ENCODE peak calls at places on chromosome 13, in eight cellular contexts. C is HCT116; N is mesendoderm; K is tibial nerve; B is tibial artery; U is A549; G is heart left ventricle; L is CD4-positive, CD25-positive, alpha-beta regulatory T cell. I is an unnamed sample. For H3K4me1, the result is how much of the 10 kb centered on the place peaks cover.

GRCh38 chr13:77701305-77701704 is 3.8 kb downstream of the SLAIN1 start:
- DNase-seq in G (no peak), K (no peak), N (no peak), C (no peak), L (no peak), U (no peak), B (no peak), I (no peak)

GRCh38 chr13:31476266-31476665 is 263.1 kb upstream of the RXFP2 start:
- DNase-seq in G (no peak), B (no peak), N (peak), U (no peak), K (no peak), L (no peak), C (no peak), I (no peak)

GRCh38 chr13:46389985-46390384 is 2.9 kb upstream of the RUBCNL start:
- DNase-seq in B (no peak), N (no peak), C (no peak), L (no peak), K (no peak), G (peak), U (no peak), I (peak)

GRCh38 chr13:44806841-44807240 is 182.4 kb downstream of the NUFIP1 start:
- DNase-seq in C (no peak), B (no peak), U (no peak), K (no peak), G (no peak), L (no peak), N (no peak), I (no peak)

GRCh38 chr13:21894091-21894490 is 223.2 kb downstream of the FGF9 start:
- DNase-seq in B (no peak), C (no peak), L (no peak), G (no peak), U (no peak), N (no peak), K (no peak), I (no peak)

GRCh38 chr13:114097893-114098688 is 34.3 kb downstream of the RASA3 start:
- DNase-seq in K (no peak), U (no peak), C (no peak), N (no peak), B (peak), G (peak), L (no peak), I (peak)

GRCh38 chr13:86397640-86398039 is 598.4 kb upstream of the SLITRK6 start:
- DNase-seq in L (no peak), K (no peak), U (no peak), B (no peak), N (no peak), C (no peak), G (no peak), I (no peak)

GRCh38 chr13:41224113-41225110 is 30.0 kb upstream of the KBTBD7 start:
- DNase-seq in U (no peak), C (no peak), K (no peak), N (no peak), B (no peak), L (no peak), G (no peak), I (no peak)

GRCh38 chr13:44972956-44973581 is 16.2 kb downstream of the NUFIP1 start:
- DNase-seq in N (peak), U (peak), B (no peak), K (no peak), G (no peak), L (no peak), C (peak), I (no peak)

GRCh38 chr13:91482427-91482826 is 84.0 kb downstream of the GPC5 start:
- DNase-seq in N (peak), K (no peak), G (no peak), B (no peak), C (no peak), L (no peak), U (no peak), I (no peak)

GRCh38 chr13:84896128-84896527 is 903.1 kb downstream of the SLITRK6 start:
- DNase-seq in U (peak), L (no peak), K (no peak), B (no peak), N (peak), C (peak), G (no peak), I (peak)

GRCh38 chr13:42924290-42924803 is 67.7 kb downstream of the EPSTI1 start:
- DNase-seq in C (no peak), G (no peak), N (no peak), U (no peak), B (no peak), L (no peak), K (no peak), I (no peak)

GRCh38 chr13:41973247-41973741 is 12.4 kb upstream of the VWA8 start:
- DNase-seq in K (no peak), B (no peak), U (no peak), N (peak), L (no peak), C (no peak), G (peak), I (peak)

GRCh38 chr13:72530471-72530870 is 197.0 kb downstream of the MZT1 start:
- DNase-seq in K (no peak), C (no peak), U (no peak), B (no peak), N (no peak), G (no peak), L (no peak), I (no peak)

GRCh38 chr13:21511841-21512240 is 52.7 kb upstream of the ZDHHC20 start:
- DNase-seq in L (no peak), N (no peak), K (no peak), U (no peak), C (no peak), G (no peak), B (no peak), I (no peak)

GRCh38 chr13:109000207-109000606 is 370.8 kb downstream of the MYO16 start:
- DNase-seq in K (no peak), U (no peak), G (no peak), L (no peak), C (no peak), B (no peak), N (no peak), I (no peak)

GRCh38 chr13:100957741-100958140 is 283.1 kb upstream of the TMTC4 start:
- DNase-seq in B (no peak), G (no peak), U (no peak), N (no peak), K (no peak), L (no peak), C (no peak), I (no peak)

GRCh38 chr13:102901056-102901455 is 55.2 kb downstream of the ERCC5 start:
- DNase-seq in U (no peak), B (no peak), C (no peak), G (no peak), K (no peak), L (no peak), N (no peak), I (no peak)

GRCh38 chr13:113561417-113562084 is 23.0 kb upstream of the TFDP1 start:
- DNase-seq in G (no peak), N (no peak), C (no peak), U (no peak), L (no peak), K (no peak), B (no peak), I (no peak)

GRCh38 chr13:104769520-104769919 is 1703.3 kb upstream of the SLC10A2 start:
- DNase-seq in L (no peak), N (no peak), C (no peak), U (no peak), B (no peak), K (no peak), G (no peak), I (no peak)

DNA sequence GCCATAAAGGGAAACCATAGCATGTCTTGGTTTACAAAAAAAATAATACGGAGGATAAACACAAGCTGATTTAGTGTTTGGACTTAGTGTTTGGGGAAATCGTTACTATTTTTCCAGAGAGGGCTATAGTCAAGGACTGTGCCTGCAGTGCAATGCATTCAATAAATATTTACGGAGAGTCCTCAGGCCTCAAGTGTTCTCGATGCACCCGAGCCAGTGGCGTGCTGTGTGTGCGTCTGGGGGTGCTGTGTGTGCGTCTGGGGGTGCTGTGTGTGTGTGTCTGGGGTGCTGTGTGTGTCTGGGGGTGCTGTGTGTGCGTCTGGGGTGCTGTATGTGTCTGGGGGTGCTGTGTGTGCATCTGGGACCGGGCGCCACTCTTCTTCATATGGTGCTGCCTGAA is 71.7 kb upstream of the GTF3A start:
- DNase-seq in L (no peak), C (no peak), N (no peak), G (no peak), U (no peak), K (no peak), B (no peak), I (no peak)
- H3K4me3 ChIP-seq in L (no peak), C (no peak), N (no peak), G (no peak), U (no peak), K (no peak), B (no peak), I (no peak)

GRCh38 chr13:111177081-111177711 is 62.1 kb downstream of the ARHGEF7 start:
- DNase-seq in C (no peak), G (peak), B (peak), K (peak), N (no peak), U (no peak), L (no peak), I (peak)
- H3K27ac ChIP-seq in C (no peak), G (peak), B (peak), K (peak), N (no peak), U (no peak), L (peak), I (peak)

GRCh38 chr13:106481919-106482318 is 53.5 kb downstream of the EFNB2 start:
- DNase-seq in G (no peak), B (no peak), C (no peak), U (no peak), N (no peak), L (no peak), K (no peak), I (no peak)
- H3K4me1 ChIP-seq in G (under half), B (under half), C (under half), U (under half), N (under half), L (under half), K (under half), I (under half)

DNA sequence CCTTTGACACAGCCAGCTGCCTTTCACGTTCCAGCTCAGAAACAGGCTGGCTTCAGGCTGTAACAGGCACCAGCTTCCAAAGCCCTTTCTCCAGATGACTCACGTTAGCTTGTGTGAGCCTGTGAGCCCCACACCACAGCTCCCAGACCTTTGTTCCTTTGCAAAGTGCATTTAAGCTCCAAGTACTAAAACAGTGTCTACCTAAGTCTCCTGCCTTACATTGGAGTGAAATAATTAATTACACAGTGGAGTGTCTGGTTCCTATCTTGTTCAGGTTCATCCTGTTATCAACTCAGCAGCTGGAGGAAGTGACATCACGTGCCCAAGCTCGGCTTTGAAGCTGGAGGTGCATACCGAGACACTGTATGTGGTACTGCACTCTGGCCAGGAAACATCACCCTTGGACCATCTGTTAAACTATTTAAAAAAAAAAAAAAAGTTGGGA is 475.8 kb downstream of the FOXO1 start:
- DNase-seq in K (peak), L (peak), G (peak), C (no peak), U (no peak), B (peak), N (peak), I (peak)
- H3K4me3 ChIP-seq in K (no peak), L (peak), G (no peak), C (no peak), U (no peak), B (no peak), N (no peak), I (no peak)